ENCODE peak calls at places on chromosomes 4 and X, in eight cellular contexts. Q is CD8-positive, alpha-beta T cell; C is neural progenitor cell; L is colonic mucosa; G is GM23338; T is SK-N-SH; U is fibroblast of pulmonary artery; W is kidney. D is an unnamed sample.

GRCh38 chr4:4420421-4420820 is 33.5 kb downstream of the NSG1 start:
- DNase-seq in Q (no peak), C (no peak), L (no peak), G (no peak), T (no peak), U (no peak), W (no peak), D (no peak)

GRCh38 chrX:679161-679979 is 48.8 kb downstream of the SHOX start:
- DNase-seq in Q (no peak), C (peak), L (no peak), G (no peak), T (no peak), U (no peak), W (no peak), D (no peak)

GRCh38 chrX:103453655-103454054 is 65.6 kb downstream of the RAB40A start:
- DNase-seq in Q (no peak), C (no peak), L (no peak), G (no peak), T (no peak), U (peak), W (no peak), D (peak)

GRCh38 chr4:152015597-152016324 is 255.0 kb upstream of the GATB start:
- DNase-seq in Q (no peak), C (no peak), L (no peak), G (no peak), T (no peak), U (no peak), W (no peak), D (no peak)

GRCh38 chr4:24508541-24508940 is 75.8 kb downstream of the DHX15 start:
- DNase-seq in Q (no peak), C (no peak), L (no peak), G (no peak), T (no peak), U (no peak), W (no peak), D (no peak)

GRCh38 chr4:168480991-168481588 is 798 bp upstream of the DDX60L start:
- DNase-seq in Q (no peak), C (no peak), L (peak), G (no peak), T (peak), U (peak), W (no peak), D (no peak)

GRCh38 chr4:19134685-19135084 is 1113.1 kb upstream of the LCORL start:
- DNase-seq in Q (no peak), C (no peak), L (no peak), G (peak), T (no peak), U (no peak), W (no peak), D (no peak)

GRCh38 chr4:153538408-153539057 is 72.4 kb downstream of the TMEM131L start:
- DNase-seq in Q (no peak), C (no peak), L (no peak), G (no peak), T (peak), U (peak), W (no peak), D (no peak)

GRCh38 chrX:54447461-54447860 is 7.3 kb downstream of the TSR2 start:
- DNase-seq in Q (no peak), C (peak), L (no peak), G (peak), T (no peak), U (peak), W (no peak), D (no peak)

GRCh38 chr4:169272265-169272886 is 1.6 kb upstream of the SH3RF1 start:
- DNase-seq in Q (no peak), C (no peak), L (no peak), G (no peak), T (no peak), U (peak), W (no peak), D (no peak)

DNA sequence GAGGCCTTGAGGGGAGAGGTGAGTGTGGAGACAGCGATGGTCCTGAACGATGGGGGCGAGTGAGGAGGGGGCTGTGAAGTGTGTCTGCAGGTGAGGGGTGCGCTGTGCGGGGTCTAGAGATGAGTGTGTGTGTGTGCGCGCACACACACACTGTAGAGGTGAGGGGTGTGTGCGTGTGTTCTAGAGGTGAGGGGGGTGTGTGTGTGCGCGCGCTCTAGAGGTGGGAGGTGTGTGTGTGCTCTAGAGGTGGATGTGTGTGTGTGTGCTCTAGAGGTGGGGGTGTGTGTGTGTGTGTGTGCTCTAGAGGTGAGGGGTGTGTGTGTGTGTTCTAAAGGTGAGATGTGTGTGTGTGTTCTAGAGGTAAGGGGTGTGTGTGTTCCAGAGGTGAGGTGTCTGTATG is 574 bp downstream of the BST1 start:
- DNase-seq in Q (no peak), C (no peak), L (no peak), G (no peak), T (no peak), U (no peak), W (no peak), D (no peak)
- H3K4me3 ChIP-seq in Q (peak), C (no peak), L (peak), G (peak), T (no peak), U (peak), W (peak), D (no peak)

DNA sequence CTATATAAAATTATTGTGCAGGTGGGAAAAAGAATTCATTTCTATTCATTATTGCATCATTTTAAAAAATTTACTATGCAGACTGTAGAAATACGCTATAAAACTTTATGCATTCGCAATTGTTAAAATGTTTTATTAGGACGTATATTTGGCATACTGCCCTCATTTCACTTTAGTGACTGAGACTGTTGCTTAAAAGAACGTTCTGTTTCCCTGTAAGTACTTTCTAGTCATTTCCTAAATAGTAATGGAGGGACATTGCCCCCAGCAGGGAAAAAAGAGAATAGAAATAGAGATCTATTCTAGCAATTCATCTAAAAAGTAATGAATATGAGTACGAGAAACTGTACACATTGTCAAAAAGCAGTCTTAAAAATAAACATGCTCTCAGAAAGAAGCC is 1295.8 kb upstream of the TENM3 start:
- DNase-seq in Q (no peak), C (peak), L (no peak), G (no peak), T (peak), U (peak), W (no peak), D (no peak)
- TF ChIP-seq CTCF in Q (no peak), C (peak), L (no peak), G (no peak), T (peak), U (no peak), W (no peak), D (no peak)

DNA sequence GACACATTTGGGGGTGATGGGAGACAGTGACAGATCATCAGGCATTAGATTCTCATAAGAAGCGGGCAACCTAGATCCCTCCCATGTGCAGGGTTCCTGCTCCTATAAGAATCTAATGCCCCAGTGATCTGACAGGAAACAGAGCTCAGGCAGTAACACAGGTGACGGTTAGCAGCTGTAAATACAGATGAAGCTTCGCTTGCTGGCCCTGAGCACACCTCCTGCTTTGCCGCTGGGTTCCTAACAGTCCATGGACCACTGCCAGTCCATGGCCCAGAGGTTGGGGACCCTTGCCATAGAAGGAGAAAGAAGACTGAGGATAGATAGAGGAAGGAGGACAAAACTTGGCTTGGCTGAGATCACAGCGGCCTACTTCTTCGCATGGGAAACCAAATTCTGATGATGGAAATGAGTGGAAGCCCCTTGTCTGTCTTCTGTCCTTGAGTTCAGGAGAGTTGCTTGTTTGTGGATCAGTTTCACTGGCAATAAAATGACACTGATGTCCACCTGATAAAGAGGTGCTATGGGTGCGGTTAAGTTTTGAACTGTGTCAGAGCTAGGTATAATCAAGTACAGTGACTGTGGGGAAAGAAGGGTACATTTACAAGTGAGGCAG is 1.7 kb upstream of the TIFA start:
- DNase-seq in Q (no peak), C (no peak), L (no peak), G (no peak), T (no peak), U (no peak), W (no peak), D (no peak)
- H3K4me3 ChIP-seq in Q (no peak), C (no peak), L (no peak), G (no peak), T (no peak), U (no peak), W (no peak), D (no peak)

GRCh38 chr4:68904786-68905185 is 46.8 kb downstream of the UGT2A3 start:
- DNase-seq in Q (no peak), C (peak), L (peak), G (peak), T (no peak), U (no peak), W (no peak), D (no peak)
- TF ChIP-seq CTCF in Q (no peak), C (peak), L (no peak), G (peak), T (peak), U (peak), W (peak), D (peak)

D was measured in retinal pigment epithelial cell.